ENCODE peak calls at places on chromosomes 16 and 17, in four cellular contexts. T, I, S and F are unnamed samples.

GRCh38 chr16:30985401-30986128 is 558 bp downstream of the HSD3B7 start:
- DNase-seq in S (peak; percentile 63), T (peak; percentile 69), I (peak; percentile 63), F (no peak)

GRCh38 chr16:68286153-68287074 is 22.1 kb downstream of the SLC7A6 start:
- DNase-seq in T (no peak), I (no peak), S (no peak), F (no peak)

GRCh38 chr16:27083861-27084261 is 17.1 kb downstream of the C16orf82 start:
- DNase-seq in I (peak; percentile 87), S (peak; percentile 45), T (peak; percentile 69), F (no peak)

GRCh38 chr17:80265205-80266068 is 4.8 kb downstream of the RNF213 start:
- DNase-seq in S (no peak), T (no peak), I (no peak), F (peak; percentile 84)

GRCh38 chr17:42163113-42163512 is 8.3 kb upstream of the RAB5C start:
- DNase-seq in S (peak; percentile 61), I (peak; percentile 68), T (peak; percentile 94), F (no peak)

GRCh38 chr17:17691468-17692263 is 10.4 kb downstream of the RAI1 start:
- DNase-seq in S (no peak), I (no peak), T (no peak), F (peak; percentile 81)

GRCh38 chr17:6496116-6496481 is 51.8 kb downstream of the PIMREG start:
- DNase-seq in I (no peak), S (no peak), T (peak; percentile 72), F (no peak)

GRCh38 chr17:50169121-50169764 is 3.4 kb downstream of the SGCA start:
- DNase-seq in I (peak; percentile 74), S (peak; percentile 90), T (peak; percentile 73), F (peak; percentile 44)

GRCh38 chr17:15289285-15290185 is 24.4 kb upstream of the PMP22 start:
- DNase-seq in S (peak; percentile 39), I (no peak), T (no peak), F (no peak)

DNA sequence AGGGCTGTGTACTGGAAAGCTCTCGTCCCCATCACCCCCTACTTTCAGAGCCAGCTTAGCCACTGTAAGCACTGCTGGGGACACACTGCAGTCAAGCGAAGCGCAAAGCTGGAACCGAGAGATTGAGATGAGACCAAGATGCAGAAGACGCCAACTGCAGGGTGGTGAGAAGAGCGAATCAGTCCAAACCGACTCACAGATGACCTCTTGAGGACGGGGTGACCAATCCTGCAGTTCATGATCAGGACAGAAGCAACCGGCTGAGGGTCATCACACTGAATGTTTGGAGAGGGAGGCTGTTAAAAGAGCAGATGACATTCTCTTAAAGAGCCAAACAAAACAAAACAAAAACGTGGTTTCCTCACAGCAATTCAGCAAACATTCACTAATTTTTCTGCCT is 8.5 kb downstream of the HASPIN start:
- DNase-seq in T (no peak), I (peak; percentile 48), S (no peak), F (peak; percentile 60)
- TF ChIP-seq GABPA in T (no peak), I (no peak), S (no peak), F (no peak)

GRCh38 chr16:66948034-66948821 is 12.8 kb upstream of the CES3 start:
- DNase-seq in I (no peak), T (no peak), S (no peak), F (no peak)
- TF ChIP-seq NRF1 in I (no peak), T (no peak), S (no peak), F (no peak)

GRCh38 chr17:30970757-30971567 is at the start of gene RNF135:
- DNase-seq in S (no peak), I (no peak), T (peak; percentile 85), F (no peak)
- TF ChIP-seq GABPA in S (no peak), I (no peak), T (peak; percentile 34), F (no peak)

DNA sequence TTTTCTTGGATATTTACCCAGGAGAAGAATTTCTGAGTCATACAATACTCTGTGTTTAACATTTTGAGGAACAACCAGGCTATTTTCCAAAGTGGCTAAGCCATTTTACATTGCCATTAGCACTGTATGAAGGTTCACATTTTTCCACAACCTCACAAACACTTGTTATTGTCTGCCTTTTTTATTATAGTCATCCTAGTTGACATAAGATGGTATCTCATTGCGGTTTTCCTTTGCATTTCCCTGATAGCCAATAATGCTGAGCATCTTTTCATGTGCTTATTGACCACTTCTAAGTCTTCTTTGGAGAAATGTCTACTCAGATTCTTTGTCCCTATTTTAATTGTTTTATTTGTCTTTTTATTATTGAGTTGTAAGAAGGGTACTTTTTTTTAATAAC is 107.4 kb upstream of the CES5A start:
- DNase-seq in T (no peak), I (no peak), S (no peak), F (no peak)
- TF ChIP-seq NRF1 in T (no peak), I (no peak), S (no peak), F (no peak)

DNA sequence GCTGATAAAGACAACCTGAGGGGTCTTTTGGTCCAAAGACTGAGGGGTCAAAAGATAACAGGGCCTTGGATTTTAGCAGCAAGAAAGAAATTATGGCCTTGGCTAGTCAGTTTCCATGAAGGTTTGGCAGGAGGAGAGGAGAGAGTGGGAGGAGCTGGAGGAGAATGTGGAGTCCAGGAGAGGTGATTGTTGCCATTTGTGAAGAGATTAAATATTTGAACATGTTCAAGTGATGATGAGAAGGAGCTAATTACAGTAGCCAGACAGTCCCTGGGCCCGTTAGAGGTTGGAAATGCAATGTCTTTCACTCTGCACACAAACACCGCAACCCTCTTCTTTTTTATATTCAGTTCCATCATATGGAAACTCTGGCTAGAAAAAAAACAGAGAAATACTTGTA is 68.6 kb downstream of the TNRC6C start:
- DNase-seq in S (no peak), I (no peak), T (no peak), F (no peak)
- TF ChIP-seq GABPA in S (no peak), I (no peak), T (no peak), F (no peak)